ENCODE peak calls at places on chromosomes 4 and X, in eight cellular contexts. One of them, this sample, is unnamed.

GRCh38 chr4:124530464-124531077 is 182.0 kb downstream of the ANKRD50 start:
- DNase-seq in A549: peak; percentile 40
- DNase-seq in HCT116: no peak
- DNase-seq in HepG2: peak; percentile 99
- DNase-seq in K562: no peak
- DNase-seq in GM12878: no peak
- DNase-seq in endothelial cell of umbilical vein: no peak
- DNase-seq in H1: no peak
- DNase-seq in this sample: no peak

GRCh38 chr4:88350786-88351185 is 27.9 kb upstream of the HERC6 start:
- DNase-seq in A549: no peak
- DNase-seq in HCT116: no peak
- DNase-seq in HepG2: no peak
- DNase-seq in K562: no peak
- DNase-seq in GM12878: no peak
- DNase-seq in endothelial cell of umbilical vein: no peak
- DNase-seq in H1: peak; percentile 1
- DNase-seq in this sample: no peak

GRCh38 chr4:172547724-172548123 is 620.9 kb upstream of the GALNT7 start:
- DNase-seq in A549: peak; percentile 2
- DNase-seq in HCT116: no peak
- DNase-seq in HepG2: no peak
- DNase-seq in K562: no peak
- DNase-seq in GM12878: no peak
- DNase-seq in endothelial cell of umbilical vein: no peak
- DNase-seq in H1: no peak
- DNase-seq in this sample: no peak

GRCh38 chr4:149113804-149114430 is 671.7 kb upstream of the NR3C2 start:
- DNase-seq in A549: no peak
- DNase-seq in HCT116: no peak
- DNase-seq in HepG2: no peak
- DNase-seq in K562: no peak
- DNase-seq in GM12878: no peak
- DNase-seq in endothelial cell of umbilical vein: no peak
- DNase-seq in H1: no peak
- DNase-seq in this sample: no peak

GRCh38 chr4:140472156-140472555 is 25.9 kb downstream of the MGAT4D start:
- DNase-seq in A549: no peak
- DNase-seq in HCT116: no peak
- DNase-seq in HepG2: no peak
- DNase-seq in K562: no peak
- DNase-seq in GM12878: no peak
- DNase-seq in endothelial cell of umbilical vein: no peak
- DNase-seq in H1: no peak
- DNase-seq in this sample: no peak

GRCh38 chr4:76305971-76306881 is at the start of gene STBD1:
- DNase-seq in A549: peak; percentile 69
- DNase-seq in HCT116: peak; percentile 53
- DNase-seq in HepG2: peak; percentile 68
- DNase-seq in K562: peak; percentile 43
- DNase-seq in GM12878: no peak
- DNase-seq in endothelial cell of umbilical vein: peak; percentile 57
- DNase-seq in H1: peak; percentile 90
- DNase-seq in this sample: peak; percentile 82

GRCh38 chr4:150229538-150229937 is 151.3 kb downstream of the DCLK2 start:
- DNase-seq in A549: peak; percentile 10
- DNase-seq in HCT116: no peak
- DNase-seq in HepG2: no peak
- DNase-seq in K562: no peak
- DNase-seq in GM12878: no peak
- DNase-seq in endothelial cell of umbilical vein: peak; percentile 85
- DNase-seq in H1: no peak
- DNase-seq in this sample: no peak

GRCh38 chr4:8879574-8879973 is 7.9 kb upstream of the HMX1 start:
- DNase-seq in A549: no peak
- DNase-seq in HCT116: no peak
- DNase-seq in HepG2: no peak
- DNase-seq in K562: no peak
- DNase-seq in GM12878: no peak
- DNase-seq in endothelial cell of umbilical vein: no peak
- DNase-seq in H1: no peak
- DNase-seq in this sample: no peak

GRCh38 chrX:130916636-130917422 is 13.8 kb upstream of the ENOX2 start:
- DNase-seq in A549: peak; percentile 55
- DNase-seq in HCT116: peak; percentile 47
- DNase-seq in HepG2: peak; percentile 35
- DNase-seq in K562: peak; percentile 67
- DNase-seq in GM12878: no peak
- DNase-seq in endothelial cell of umbilical vein: peak; percentile 38
- DNase-seq in H1: peak; percentile 47
- DNase-seq in this sample: peak; percentile 67

GRCh38 chrX:132564026-132564425 is 75.2 kb upstream of the MBNL3 start:
- DNase-seq in A549: no peak
- DNase-seq in HCT116: no peak
- DNase-seq in HepG2: no peak
- DNase-seq in K562: no peak
- DNase-seq in GM12878: no peak
- DNase-seq in endothelial cell of umbilical vein: no peak
- DNase-seq in H1: no peak
- DNase-seq in this sample: no peak

GRCh38 chrX:46330981-46331380 is 214.2 kb downstream of the ZNF674 start:
- DNase-seq in A549: no peak
- DNase-seq in HCT116: no peak
- DNase-seq in HepG2: no peak
- DNase-seq in K562: no peak
- DNase-seq in GM12878: no peak
- DNase-seq in endothelial cell of umbilical vein: no peak
- DNase-seq in H1: no peak
- DNase-seq in this sample: no peak

GRCh38 chr4:70829015-70829414 is 10.7 kb downstream of the GRSF1 start:
- DNase-seq in A549: no peak
- DNase-seq in HCT116: no peak
- DNase-seq in HepG2: no peak
- DNase-seq in K562: no peak
- DNase-seq in GM12878: no peak
- DNase-seq in endothelial cell of umbilical vein: no peak
- DNase-seq in H1: no peak
- DNase-seq in this sample: no peak

GRCh38 chrX:143455045-143455444 is 62.2 kb downstream of the SPANXN3 start:
- DNase-seq in A549: no peak
- DNase-seq in HCT116: no peak
- DNase-seq in HepG2: no peak
- DNase-seq in K562: no peak
- DNase-seq in GM12878: no peak
- DNase-seq in endothelial cell of umbilical vein: no peak
- DNase-seq in H1: no peak
- DNase-seq in this sample: no peak

GRCh38 chr4:150348079-150348478 is 233.9 kb upstream of the MAB21L2 start:
- DNase-seq in A549: no peak
- DNase-seq in HCT116: peak; percentile 41
- DNase-seq in HepG2: no peak
- DNase-seq in K562: no peak
- DNase-seq in GM12878: no peak
- DNase-seq in endothelial cell of umbilical vein: peak; percentile 86
- DNase-seq in H1: no peak
- DNase-seq in this sample: peak; percentile 69

GRCh38 chr4:102726068-102726467 is 34.7 kb downstream of the MANBA start:
- DNase-seq in A549: no peak
- DNase-seq in HCT116: no peak
- DNase-seq in HepG2: no peak
- DNase-seq in K562: no peak
- DNase-seq in GM12878: no peak
- DNase-seq in endothelial cell of umbilical vein: no peak
- DNase-seq in H1: no peak
- DNase-seq in this sample: no peak

GRCh38 chrX:147699061-147699460 is 212.7 kb upstream of the FMR1 start:
- DNase-seq in A549: no peak
- DNase-seq in HCT116: no peak
- DNase-seq in HepG2: no peak
- DNase-seq in K562: no peak
- DNase-seq in GM12878: no peak
- DNase-seq in endothelial cell of umbilical vein: no peak
- DNase-seq in H1: peak; percentile 37
- DNase-seq in this sample: no peak

GRCh38 chrX:126770179-126770578 is 49.4 kb upstream of the PRR32 start:
- DNase-seq in A549: peak; percentile 27
- DNase-seq in HCT116: no peak
- DNase-seq in HepG2: no peak
- DNase-seq in K562: peak; percentile 15
- DNase-seq in GM12878: no peak
- DNase-seq in endothelial cell of umbilical vein: peak; percentile 15
- DNase-seq in H1: no peak
- DNase-seq in this sample: peak; percentile 40

GRCh38 chrX:23435575-23435974 is 100.9 kb downstream of the PTCHD1 start:
- DNase-seq in A549: no peak
- DNase-seq in HCT116: no peak
- DNase-seq in HepG2: no peak
- DNase-seq in K562: no peak
- DNase-seq in GM12878: no peak
- DNase-seq in endothelial cell of umbilical vein: no peak
- DNase-seq in H1: no peak
- DNase-seq in this sample: no peak

GRCh38 chrX:52574416-52575275 is 57.8 kb upstream of the XAGE1B start:
- DNase-seq in A549: peak; percentile 76
- DNase-seq in HCT116: peak; percentile 22
- DNase-seq in HepG2: peak; percentile 39
- DNase-seq in K562: peak; percentile 38
- DNase-seq in GM12878: peak; percentile 2
- DNase-seq in endothelial cell of umbilical vein: peak; percentile 41
- DNase-seq in H1: peak; percentile 39
- DNase-seq in this sample: peak; percentile 58
- TF ChIP-seq CTCF in A549: peak; percentile 55
- TF ChIP-seq CTCF in HCT116: peak; percentile 61
- TF ChIP-seq CTCF in HepG2: peak; percentile 69
- TF ChIP-seq CTCF in K562: peak; percentile 69
- TF ChIP-seq CTCF in GM12878: peak; percentile 72
- TF ChIP-seq CTCF in endothelial cell of umbilical vein: peak; percentile 45
- TF ChIP-seq CTCF in H1: peak; percentile 58
- TF ChIP-seq CTCF in this sample: peak; percentile 50

DNA sequence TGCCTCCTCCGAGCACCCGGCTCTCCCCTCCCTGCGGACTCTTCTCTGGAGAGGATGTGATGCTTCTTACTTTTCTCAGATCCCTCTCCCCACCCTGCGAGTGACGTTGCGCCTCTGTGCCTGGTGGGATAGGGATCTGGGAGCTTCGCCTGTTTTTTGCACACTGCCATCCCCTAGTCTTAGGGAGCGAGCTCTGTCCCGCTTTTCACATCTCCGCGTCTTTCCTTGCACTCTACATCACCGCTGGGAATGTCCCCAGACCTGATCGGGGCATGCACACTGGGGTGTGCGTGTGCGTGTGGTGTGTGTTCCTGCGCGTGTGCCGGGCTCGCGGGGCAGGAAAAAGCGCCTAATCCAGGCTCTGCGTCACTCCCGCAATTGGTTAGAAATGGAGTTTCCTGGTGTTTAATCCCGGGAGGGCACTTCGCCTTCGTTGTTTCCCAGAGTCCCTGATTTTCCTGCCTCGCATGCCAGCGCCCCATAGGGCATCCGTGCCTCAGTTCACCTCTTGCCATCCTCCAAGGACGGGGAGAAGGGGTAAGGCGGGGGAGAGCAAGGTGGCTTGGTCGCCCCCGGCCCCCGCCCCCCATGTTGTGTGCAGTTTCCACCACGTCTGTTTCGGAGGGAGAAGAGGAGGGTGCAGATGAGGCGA is 909 bp upstream of the TBC1D1 start:
- DNase-seq in A549: no peak
- DNase-seq in HCT116: no peak
- DNase-seq in HepG2: no peak
- DNase-seq in K562: no peak
- DNase-seq in GM12878: no peak
- DNase-seq in endothelial cell of umbilical vein: no peak
- DNase-seq in H1: peak; percentile 58
- DNase-seq in this sample: no peak
- TF ChIP-seq MAX in A549: no peak
- TF ChIP-seq MAX in HCT116: no peak
- TF ChIP-seq MAX in HepG2: no peak
- TF ChIP-seq MAX in K562: no peak
- TF ChIP-seq MAX in GM12878: no peak
- TF ChIP-seq MAX in endothelial cell of umbilical vein: no peak
- TF ChIP-seq MAX in H1: no peak
- TF ChIP-seq MAX in this sample: no peak

DNA sequence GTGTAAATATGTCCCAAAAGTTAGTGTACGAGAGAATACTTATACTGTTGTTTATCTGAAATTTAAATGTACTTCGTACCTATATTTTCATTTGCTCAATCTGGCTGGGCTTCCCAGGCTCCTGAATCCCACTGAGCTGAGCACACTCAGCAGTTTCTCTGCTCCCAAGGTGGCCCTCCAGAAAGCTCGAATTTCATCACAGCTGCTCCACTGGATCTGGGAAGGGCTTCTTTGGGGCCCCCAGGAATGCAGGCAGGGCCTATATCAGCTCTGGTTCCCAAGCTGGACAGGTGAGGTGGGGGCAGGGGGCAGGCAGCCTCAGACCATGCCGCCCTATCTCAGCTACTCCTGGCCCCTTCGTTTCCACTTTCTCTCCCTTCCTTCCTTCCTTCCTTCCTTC is 1.5 kb upstream of the FATE1 start:
- DNase-seq in A549: no peak
- DNase-seq in HCT116: no peak
- DNase-seq in HepG2: no peak
- DNase-seq in K562: no peak
- DNase-seq in GM12878: no peak
- DNase-seq in endothelial cell of umbilical vein: no peak
- DNase-seq in H1: no peak
- DNase-seq in this sample: no peak
- TF ChIP-seq POLR2A in A549: no peak
- TF ChIP-seq POLR2A in HCT116: no peak
- TF ChIP-seq POLR2A in HepG2: no peak
- TF ChIP-seq POLR2A in K562: no peak
- TF ChIP-seq POLR2A in GM12878: no peak
- TF ChIP-seq POLR2A in endothelial cell of umbilical vein: no peak
- TF ChIP-seq POLR2A in H1: no peak
- TF ChIP-seq POLR2A in this sample: no peak

GRCh38 chr4:65050786-65051185 is 619.5 kb downstream of the EPHA5 start:
- DNase-seq in A549: no peak
- DNase-seq in HCT116: no peak
- DNase-seq in HepG2: no peak
- DNase-seq in K562: no peak
- DNase-seq in GM12878: no peak
- DNase-seq in endothelial cell of umbilical vein: no peak
- DNase-seq in H1: no peak
- DNase-seq in this sample: no peak

DNA sequence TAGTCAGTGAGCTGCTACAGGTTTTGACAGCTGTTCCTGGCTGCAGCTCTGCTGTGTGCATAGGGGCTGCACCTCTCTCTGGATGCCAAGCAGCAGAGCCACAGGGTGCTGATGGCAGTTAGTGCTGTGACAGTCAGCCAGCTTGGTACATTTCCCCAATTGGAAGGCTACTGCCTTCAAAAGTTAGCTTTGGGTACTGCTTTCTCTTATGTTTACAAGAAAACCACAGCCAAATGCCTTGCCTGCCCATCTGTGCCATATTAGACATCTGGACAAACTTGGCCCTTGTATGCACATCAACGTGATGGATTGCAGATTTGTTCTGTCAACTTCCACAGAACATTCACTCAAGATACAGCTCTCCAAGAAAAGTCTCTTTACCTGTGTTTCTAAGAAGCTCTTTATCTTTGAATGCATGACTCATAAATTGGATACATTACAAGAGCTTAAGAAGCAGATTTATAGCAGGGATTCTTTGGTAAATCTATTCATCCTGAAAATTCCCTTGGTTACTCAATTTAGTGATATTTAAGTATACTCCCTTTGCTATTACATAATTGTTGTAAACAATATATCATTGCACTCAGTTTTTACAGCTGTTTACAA is 623.7 kb downstream of the EPHA5 start:
- DNase-seq in A549: peak; percentile 29
- DNase-seq in HCT116: no peak
- DNase-seq in HepG2: no peak
- DNase-seq in K562: no peak
- DNase-seq in GM12878: no peak
- DNase-seq in endothelial cell of umbilical vein: no peak
- DNase-seq in H1: no peak
- DNase-seq in this sample: no peak
- TF ChIP-seq CTCF in A549: no peak
- TF ChIP-seq CTCF in HCT116: no peak
- TF ChIP-seq CTCF in HepG2: no peak
- TF ChIP-seq CTCF in K562: no peak
- TF ChIP-seq CTCF in GM12878: no peak
- TF ChIP-seq CTCF in endothelial cell of umbilical vein: no peak
- TF ChIP-seq CTCF in H1: no peak
- TF ChIP-seq CTCF in this sample: no peak